ENCODE peak calls at places on chromosomes 1 and 21, in four cellular contexts. One of them, this sample, is unnamed.

GRCh38 chr1:17531682-17532487 is 7.6 kb upstream of the ARHGEF10L start:
- DNase-seq in esophagus squamous epithelium: no peak
- DNase-seq in mucosa of gallbladder: peak; percentile 46
- DNase-seq in HS-27A: no peak
- DNase-seq in this sample: no peak

GRCh38 chr21:44414291-44415072 is 40.8 kb upstream of the LRRC3 start:
- DNase-seq in esophagus squamous epithelium: no peak
- DNase-seq in mucosa of gallbladder: no peak
- DNase-seq in HS-27A: no peak
- DNase-seq in this sample: no peak

GRCh38 chr1:8134546-8135235 is 108.6 kb upstream of the ERRFI1 start:
- DNase-seq in esophagus squamous epithelium: no peak
- DNase-seq in mucosa of gallbladder: no peak
- DNase-seq in HS-27A: no peak
- DNase-seq in this sample: no peak

GRCh38 chr1:6097824-6098223 is 52.1 kb downstream of the KCNAB2 start:
- DNase-seq in esophagus squamous epithelium: no peak
- DNase-seq in mucosa of gallbladder: no peak
- DNase-seq in HS-27A: no peak
- DNase-seq in this sample: no peak

GRCh38 chr1:204493145-204493881 is 1.3 kb downstream of the PIK3C2B start:
- DNase-seq in esophagus squamous epithelium: no peak
- DNase-seq in mucosa of gallbladder: peak; percentile 84
- DNase-seq in HS-27A: no peak
- DNase-seq in this sample: no peak

GRCh38 chr1:27496604-27497155 is 6.7 kb upstream of the WASF2 start:
- DNase-seq in esophagus squamous epithelium: no peak
- DNase-seq in mucosa of gallbladder: no peak
- DNase-seq in HS-27A: no peak
- DNase-seq in this sample: no peak

GRCh38 chr1:53636621-53637171 is 102.3 kb downstream of the GLIS1 start:
- DNase-seq in esophagus squamous epithelium: no peak
- DNase-seq in mucosa of gallbladder: no peak
- DNase-seq in HS-27A: no peak
- DNase-seq in this sample: no peak

GRCh38 chr1:234866007-234866866 is 256.3 kb upstream of the IRF2BP2 start:
- DNase-seq in esophagus squamous epithelium: no peak
- DNase-seq in mucosa of gallbladder: peak; percentile 78
- DNase-seq in HS-27A: peak; percentile 46
- DNase-seq in this sample: no peak

GRCh38 chr1:41465741-41466140 is 18.7 kb downstream of the EDN2 start:
- DNase-seq in esophagus squamous epithelium: no peak
- DNase-seq in mucosa of gallbladder: no peak
- DNase-seq in HS-27A: no peak
- DNase-seq in this sample: no peak

GRCh38 chr1:228018961-228019721 is 12.3 kb downstream of the WNT3A start:
- DNase-seq in esophagus squamous epithelium: no peak
- DNase-seq in mucosa of gallbladder: no peak
- DNase-seq in HS-27A: no peak
- DNase-seq in this sample: no peak

GRCh38 chr1:230827081-230827681 is 41.1 kb downstream of the C1orf198 start:
- DNase-seq in esophagus squamous epithelium: no peak
- DNase-seq in mucosa of gallbladder: peak; percentile 12
- DNase-seq in HS-27A: no peak
- DNase-seq in this sample: no peak

GRCh38 chr1:100578201-100578600 is 40.3 kb downstream of the GPR88 start:
- DNase-seq in esophagus squamous epithelium: no peak
- DNase-seq in mucosa of gallbladder: no peak
- DNase-seq in HS-27A: no peak
- DNase-seq in this sample: no peak

GRCh38 chr21:45505416-45506021 is 36.7 kb downstream of the SLC19A1 start:
- DNase-seq in esophagus squamous epithelium: no peak
- DNase-seq in mucosa of gallbladder: no peak
- DNase-seq in HS-27A: no peak
- DNase-seq in this sample: no peak

GRCh38 chr1:154819628-154820590 is 50.2 kb downstream of the KCNN3 start:
- DNase-seq in esophagus squamous epithelium: no peak
- DNase-seq in mucosa of gallbladder: no peak
- DNase-seq in HS-27A: no peak
- DNase-seq in this sample: no peak

GRCh38 chr1:50977575-50978143 is 7.6 kb downstream of the CDKN2C start:
- DNase-seq in esophagus squamous epithelium: no peak
- DNase-seq in mucosa of gallbladder: no peak
- DNase-seq in HS-27A: no peak
- DNase-seq in this sample: no peak

GRCh38 chr1:234613992-234614584 is 4.1 kb upstream of the IRF2BP2 start:
- DNase-seq in esophagus squamous epithelium: no peak
- DNase-seq in mucosa of gallbladder: no peak
- DNase-seq in HS-27A: no peak
- DNase-seq in this sample: no peak

GRCh38 chr1:187641907-187642306 is 813.2 kb downstream of the PLA2G4A start:
- DNase-seq in esophagus squamous epithelium: no peak
- DNase-seq in mucosa of gallbladder: no peak
- DNase-seq in HS-27A: no peak
- DNase-seq in this sample: no peak

GRCh38 chr21:34743285-34743684 is 74.5 kb downstream of the CLIC6 start:
- DNase-seq in esophagus squamous epithelium: no peak
- DNase-seq in mucosa of gallbladder: no peak
- DNase-seq in HS-27A: no peak
- DNase-seq in this sample: no peak